ENCODE peak calls at places on chromosomes 12 and 14, in nine cellular contexts. K, I, M, C, X, L, A, V and H are unnamed samples.

GRCh38 chr12:88993655-88994054 is 358.6 kb downstream of the DUSP6 start:
- DNase-seq in K (peak; percentile 18), I (peak; percentile 77), M (no peak), C (peak; percentile 88), X (peak; percentile 66), L (peak; percentile 76), A (peak; percentile 83), V (peak; percentile 53), H (peak; percentile 65)

GRCh38 chr14:106417224-106418049 is 891.1 kb downstream of the TMEM121 start:
- DNase-seq in K (no peak), I (peak; percentile 14), M (no peak), C (no peak), X (peak; percentile 90), L (peak; percentile 87), A (no peak), V (peak; percentile 15), H (peak; percentile 74)

GRCh38 chr12:66708704-66709443 is 30.0 kb upstream of the GRIP1 start:
- DNase-seq in K (no peak), I (peak; percentile 32), M (no peak), C (peak; percentile 18), X (peak; percentile 65), L (peak; percentile 72), A (peak; percentile 5), V (peak; percentile 7), H (peak; percentile 55)

GRCh38 chr12:72271741-72272661 is at the start of gene TRHDE:
- DNase-seq in K (peak; percentile 61), I (peak; percentile 58), M (peak; percentile 33), C (peak; percentile 71), X (no peak), L (no peak), A (peak; percentile 60), V (peak; percentile 83), H (peak; percentile 86)

GRCh38 chr14:105660816-105661531 is 134.6 kb downstream of the TMEM121 start:
- DNase-seq in K (no peak), I (no peak), M (no peak), C (no peak), X (no peak), L (no peak), A (no peak), V (no peak), H (no peak)

GRCh38 chr14:65290830-65291229 is 121.7 kb upstream of the FUT8 start:
- DNase-seq in K (no peak), I (peak; percentile 95), M (peak; percentile 84), C (peak; percentile 62), X (no peak), L (peak; percentile 63), A (peak; percentile 85), V (no peak), H (no peak)

GRCh38 chr14:65346895-65347294 is 65.6 kb upstream of the FUT8 start:
- DNase-seq in K (no peak), I (peak; percentile 55), M (no peak), C (peak; percentile 19), X (peak; percentile 33), L (no peak), A (no peak), V (no peak), H (no peak)

GRCh38 chr12:57611116-57611809 is at the start of gene ARHGEF25:
- DNase-seq in K (peak; percentile 70), I (peak; percentile 77), M (peak; percentile 31), C (peak; percentile 66), X (peak; percentile 19), L (peak; percentile 54), A (peak; percentile 53), V (peak; percentile 87), H (peak; percentile 81)

GRCh38 chr14:77848031-77848430 is 48.1 kb downstream of the ADCK1 start:
- DNase-seq in K (no peak), I (peak; percentile 49), M (no peak), C (peak; percentile 24), X (no peak), L (no peak), A (peak; percentile 8), V (no peak), H (no peak)

GRCh38 chr14:73521229-73521628 is 15.7 kb upstream of the ACOT1 start:
- DNase-seq in K (no peak), I (no peak), M (no peak), C (no peak), X (no peak), L (no peak), A (no peak), V (no peak), H (no peak)

GRCh38 chr12:10607885-10608458 is 5.4 kb downstream of the MAGOHB start:
- DNase-seq in K (no peak), I (peak; percentile 55), M (no peak), C (peak; percentile 27), X (no peak), L (no peak), A (peak; percentile 15), V (no peak), H (peak; percentile 59)

GRCh38 chr14:70254476-70254961 is 65.8 kb upstream of the SLC8A3 start:
- DNase-seq in K (peak; percentile 23), I (peak; percentile 35), M (peak; percentile 28), C (peak; percentile 10), X (peak; percentile 42), L (no peak), A (peak; percentile 1), V (peak; percentile 70), H (peak; percentile 59)

GRCh38 chr14:96077983-96078686 is 39.0 kb downstream of the C14orf132 start:
- DNase-seq in K (no peak), I (no peak), M (no peak), C (no peak), X (no peak), L (peak; percentile 99), A (no peak), V (no peak), H (no peak)

GRCh38 chr12:96398422-96399080 is 1.7 kb downstream of the CDK17 start:
- DNase-seq in K (no peak), I (peak; percentile 30), M (no peak), C (peak; percentile 39), X (peak; percentile 24), L (peak; percentile 59), A (peak; percentile 39), V (no peak), H (no peak)

GRCh38 chr14:28772613-28773012 is 6.0 kb downstream of the FOXG1 start:
- DNase-seq in K (no peak), I (no peak), M (no peak), C (no peak), X (no peak), L (no peak), A (no peak), V (peak; percentile 16), H (no peak)

GRCh38 chr14:106564058-106564643 is 1037.8 kb downstream of the TMEM121 start:
- DNase-seq in K (no peak), I (no peak), M (peak; percentile 17), C (no peak), X (peak; percentile 63), L (peak; percentile 86), A (no peak), V (peak; percentile 1), H (peak; percentile 21)

GRCh38 chr12:97168804-97169203 is 261.7 kb downstream of the NEDD1 start:
- DNase-seq in K (no peak), I (no peak), M (no peak), C (no peak), X (no peak), L (no peak), A (no peak), V (no peak), H (peak; percentile 36)

GRCh38 chr14:72608391-72609204 is 285.3 kb downstream of the DPF3 start:
- DNase-seq in K (no peak), I (peak; percentile 97), M (no peak), C (peak; percentile 91), X (no peak), L (no peak), A (peak; percentile 97), V (no peak), H (no peak)

GRCh38 chr12:120955232-120955631 is 23.1 kb upstream of the HNF1A start:
- DNase-seq in K (no peak), I (no peak), M (no peak), C (no peak), X (no peak), L (no peak), A (no peak), V (no peak), H (peak; percentile 19)

GRCh38 chr12:69396041-69396440 is 36.5 kb downstream of the YEATS4 start:
- DNase-seq in K (no peak), I (peak; percentile 61), M (no peak), C (no peak), X (no peak), L (no peak), A (peak; percentile 13), V (no peak), H (no peak)

GRCh38 chr14:43754838-43755237 is 752.2 kb downstream of the FSCB start:
- DNase-seq in K (peak; percentile 8), I (no peak), M (no peak), C (no peak), X (no peak), L (no peak), A (no peak), V (peak; percentile 34), H (peak; percentile 81)

GRCh38 chr14:50770586-50770985 is 60.4 kb downstream of the NIN start:
- DNase-seq in K (no peak), I (no peak), M (peak; percentile 83), C (no peak), X (no peak), L (no peak), A (no peak), V (no peak), H (no peak)
- H3K4me1 ChIP-seq in K (peaks cover 2% of the 10 kb centered on the region), I (peaks cover 53% of the 10 kb centered on the region), M (peaks cover 12% of the 10 kb centered on the region), C (peaks cover 16% of the 10 kb centered on the region), X (peaks cover 13% of the 10 kb centered on the region), L (no peaks in the 10 kb centered on the region), A (peaks cover 20% of the 10 kb centered on the region), V (no peaks in the 10 kb centered on the region), H (no peaks in the 10 kb centered on the region)

GRCh38 chr14:100192250-100192671 is 32.8 kb upstream of the DEGS2 start:
- DNase-seq in K (no peak), I (no peak), M (no peak), C (no peak), X (no peak), L (no peak), A (no peak), V (no peak), H (no peak)
- H2AFZ ChIP-seq in K (peak overlapping the region; percentile 95), I (peak overlapping the region; percentile 99), M (peak overlapping the region; percentile 86), C (peak overlapping the region; percentile 85), X (peak overlapping the region; percentile 75), L (peak overlapping the region; percentile 32), A (peak overlapping the region; percentile 95), V (no peak overlapping the region), H (peak overlapping the region; percentile 97)

GRCh38 chr12:68245071-68246021 is 8.1 kb downstream of the IL22 start:
- DNase-seq in K (no peak), I (no peak), M (no peak), C (peak; percentile 63), X (no peak), L (no peak), A (peak; percentile 24), V (peak; percentile 47), H (no peak)
- H3K4me3 ChIP-seq in K (no peak overlapping the region), I (no peak overlapping the region), M (no peak overlapping the region), C (no peak overlapping the region), X (no peak overlapping the region), L (no peak overlapping the region), A (no peak overlapping the region), V (peak overlapping the region; percentile 3), H (no peak overlapping the region)

DNA sequence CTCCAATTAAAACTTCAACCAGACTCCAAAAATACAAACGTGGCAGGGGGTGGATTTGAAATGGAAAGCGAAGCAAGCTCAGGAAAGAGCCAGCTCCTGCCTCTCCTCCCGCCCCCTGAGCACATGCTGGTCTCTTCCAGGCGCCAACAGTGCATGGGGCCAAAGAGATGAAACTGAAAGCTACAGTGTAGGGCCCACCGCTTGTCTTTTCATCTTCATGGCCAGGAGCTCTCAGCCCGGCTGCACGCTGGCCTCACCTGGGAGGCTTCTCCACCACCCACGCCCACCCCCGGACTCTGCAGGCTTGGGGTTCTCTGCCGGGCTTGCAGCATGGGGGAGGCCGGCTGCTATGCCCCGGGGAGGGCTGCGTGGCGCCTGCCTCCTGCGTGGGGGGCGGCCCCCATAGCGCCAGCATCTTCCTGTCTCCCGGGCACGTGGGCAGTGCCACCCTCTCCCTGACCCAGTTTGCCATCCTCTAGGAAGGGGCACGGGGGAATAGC is 2.0 kb downstream of the RIMBP2 start:
- DNase-seq in K (no peak), I (no peak), M (no peak), C (no peak), X (peak; percentile 21), L (no peak), A (no peak), V (peak; percentile 49), H (peak; percentile 22)
- H3K4me1 ChIP-seq in K (peaks cover 24% of the 10 kb centered on the region), I (no peaks in the 10 kb centered on the region), M (no peaks in the 10 kb centered on the region), C (no peaks in the 10 kb centered on the region), X (no peaks in the 10 kb centered on the region), L (no peaks in the 10 kb centered on the region), A (no peaks in the 10 kb centered on the region), V (peaks cover 35% of the 10 kb centered on the region), H (peaks cover 6% of the 10 kb centered on the region)